ENCODE peak calls at places on chromosome 5, in four cellular contexts. E is WERI-Rb-1; X is NCI-H774; A is stimulated activated CD8-positive, alpha-beta memory T cell treated with anti-CD3 and anti-CD28 coated beads, Interleukin-7, amount 100 ng/mL, for 4 hours. Y is an unnamed sample.

GRCh38 chr5:170247363-170247762 is 14.6 kb downstream of the C5orf58 start:
- DNase-seq in E (no peak), A (no peak), X (no peak), Y (no peak)

GRCh38 chr5:7876867-7877266 is 7.9 kb downstream of the MTRR start:
- DNase-seq in A (no peak), E (no peak), X (no peak), Y (no peak)

GRCh38 chr5:110288766-110289165 is 437.7 kb downstream of the TMEM232 start:
- DNase-seq in E (peak), A (no peak), X (no peak), Y (no peak)

GRCh38 chr5:132059696-132060500 is 557 bp upstream of the IL3 start:
- DNase-seq in X (no peak), E (peak), A (no peak), Y (no peak)

GRCh38 chr5:33649801-33650482 is 209.2 kb downstream of the TARS1 start:
- DNase-seq in A (no peak), X (no peak), E (no peak), Y (no peak)

GRCh38 chr5:139415221-139415861 is 11.5 kb upstream of the SPATA24 start:
- DNase-seq in E (no peak), A (no peak), X (no peak), Y (no peak)

GRCh38 chr5:73115399-73116051 is 4.8 kb upstream of the TMEM171 start:
- DNase-seq in X (no peak), E (no peak), A (no peak), Y (no peak)

GRCh38 chr5:32254987-32255900 is 57.5 kb downstream of the MTMR12 start:
- DNase-seq in X (no peak), E (peak), A (no peak), Y (no peak)

GRCh38 chr5:140524003-140524402 is 23.5 kb upstream of the EIF4EBP3 start:
- DNase-seq in E (no peak), A (no peak), X (no peak), Y (no peak)

GRCh38 chr5:165404917-165405316 is 1899.5 kb downstream of the MAT2B start:
- DNase-seq in A (no peak), X (no peak), E (no peak), Y (no peak)

GRCh38 chr5:125190232-125191051 is 444.0 kb upstream of the ZNF608 start:
- DNase-seq in E (no peak), A (no peak), X (no peak), Y (no peak)

GRCh38 chr5:83718195-83718825 is 2.3 kb downstream of the HAPLN1 start:
- DNase-seq in X (peak), A (no peak), E (peak), Y (no peak)

GRCh38 chr5:134510970-134511795 is 14.3 kb upstream of the JADE2 start:
- DNase-seq in X (no peak), E (peak), A (peak), Y (no peak)

GRCh38 chr5:171462136-171462927 is 42.9 kb downstream of the FGF18 start:
- DNase-seq in A (no peak), X (no peak), E (no peak), Y (no peak)

GRCh38 chr5:17257705-17258273 is 40.4 kb downstream of the BASP1 start:
- DNase-seq in A (no peak), X (no peak), E (no peak), Y (peak)

GRCh38 chr5:84816746-84817547 is 432.3 kb upstream of the EDIL3 start:
- DNase-seq in E (no peak), A (no peak), X (no peak), Y (no peak)

GRCh38 chr5:121108725-121109124 is 644.6 kb downstream of the PRR16 start:
- DNase-seq in E (no peak), X (no peak), A (no peak), Y (no peak)

GRCh38 chr5:41071242-41071641 is at the start of gene MROH2B:
- DNase-seq in X (no peak), E (no peak), A (no peak), Y (no peak)

GRCh38 chr5:79236970-79237734 is 1.2 kb downstream of the JMY start:
- DNase-seq in A (no peak), X (no peak), E (peak), Y (peak)

GRCh38 chr5:21058290-21058689 is 1070.3 kb upstream of the CDH18 start:
- DNase-seq in E (no peak), A (no peak), X (no peak), Y (no peak)

GRCh38 chr5:170307575-170308465 is 10.2 kb upstream of the LCP2 start:
- DNase-seq in E (no peak), X (no peak), A (no peak), Y (no peak)

GRCh38 chr5:133353741-133354140 is 258.6 kb downstream of the FSTL4 start:
- DNase-seq in A (no peak), E (no peak), X (no peak), Y (no peak)

GRCh38 chr5:50694027-50694590 is 27.7 kb downstream of the PARP8 start:
- DNase-seq in E (no peak), A (no peak), X (no peak), Y (no peak)

GRCh38 chr5:88660326-88660946 is 222.5 kb downstream of the MEF2C start:
- DNase-seq in X (peak), E (peak), A (no peak), Y (no peak)

GRCh38 chr5:151005975-151006576 is 14.3 kb upstream of the GPX3 start:
- DNase-seq in A (no peak), X (no peak), E (no peak), Y (no peak)

GRCh38 chr5:140151719-140152609 is 23.0 kb upstream of the CYSTM1 start:
- DNase-seq in A (no peak), E (no peak), X (no peak), Y (no peak)

GRCh38 chr5:2913306-2913705 is 161.8 kb upstream of the IRX2 start:
- DNase-seq in E (no peak), X (no peak), A (no peak), Y (no peak)

GRCh38 chr5:67221487-67222242 is 25.1 kb upstream of the CD180 start:
- DNase-seq in E (no peak), X (no peak), A (peak), Y (peak)

GRCh38 chr5:91928751-91929521 is 545.8 kb upstream of the ARRDC3 start:
- DNase-seq in E (no peak), X (peak), A (no peak), Y (no peak)

GRCh38 chr5:66710557-66710956 is 114.4 kb downstream of the MAST4 start:
- DNase-seq in E (no peak), A (no peak), X (no peak), Y (no peak)

GRCh38 chr5:42991477-42992034 is 48.6 kb downstream of the ANXA2R start:
- DNase-seq in A (no peak), E (no peak), X (no peak), Y (peak)

GRCh38 chr5:162488077-162488476 is 420.5 kb downstream of the GABRG2 start:
- DNase-seq in E (no peak), A (no peak), X (no peak), Y (no peak)

GRCh38 chr5:42496397-42497156 is 73.3 kb downstream of the GHR start:
- DNase-seq in A (no peak), X (no peak), E (no peak), Y (no peak)

GRCh38 chr5:132539716-132540115 is 3.6 kb downstream of the IL5 start:
- DNase-seq in A (no peak), X (no peak), E (no peak), Y (no peak)

GRCh38 chr5:82987188-82987587 is 90.0 kb downstream of the TMEM167A start:
- DNase-seq in X (no peak), A (no peak), E (no peak), Y (no peak)

GRCh38 chr5:89037090-89037489 is 154.1 kb upstream of the MEF2C start:
- DNase-seq in X (no peak), E (no peak), A (no peak), Y (no peak)

GRCh38 chr5:20241351-20241750 is 253.4 kb upstream of the CDH18 start:
- DNase-seq in E (no peak), X (no peak), A (no peak), Y (no peak)